ENCODE peak calls at places on chromosomes 7 and 10, in seven cellular contexts. N is astrocyte of the spinal cord; W is CD4-positive, alpha-beta T cell; L is spleen; Y is A549; D is GM23338; Q is HFFc6. Z is an unnamed sample.

GRCh38 chr10:61643316-61643751 is 19.4 kb upstream of the CABCOCO1 start:
- DNase-seq in N (peak), W (no peak), L (no peak), Y (no peak), D (peak), Q (peak), Z (no peak)

GRCh38 chr10:14062528-14063260 is 268.0 kb downstream of the FRMD4A start:
- DNase-seq in N (peak), W (no peak), L (no peak), Y (no peak), D (no peak), Q (no peak), Z (no peak)

GRCh38 chr10:3786295-3786981 is 1.4 kb upstream of the KLF6 start:
- DNase-seq in N (peak), W (no peak), L (peak), Y (peak), D (peak), Q (no peak), Z (no peak)

GRCh38 chr10:118760265-118760664 is 5.5 kb upstream of the CACUL1 start:
- DNase-seq in N (no peak), W (no peak), L (no peak), Y (no peak), D (no peak), Q (no peak), Z (no peak)

GRCh38 chr7:72028267-72028666 is 383.9 kb downstream of the CALN1 start:
- DNase-seq in N (no peak), W (no peak), L (no peak), Y (no peak), D (no peak), Q (no peak), Z (no peak)

GRCh38 chr7:82428186-82428961 is 15.2 kb downstream of the CACNA2D1 start:
- DNase-seq in N (peak), W (no peak), L (no peak), Y (no peak), D (no peak), Q (peak), Z (no peak)

GRCh38 chr10:86592413-86592812 is 61.9 kb upstream of the OPN4 start:
- DNase-seq in N (no peak), W (no peak), L (no peak), Y (peak), D (peak), Q (no peak), Z (no peak)

GRCh38 chr10:33819206-33819605 is 484.7 kb upstream of the NRP1 start:
- DNase-seq in N (no peak), W (no peak), L (no peak), Y (no peak), D (no peak), Q (peak), Z (no peak)

GRCh38 chr10:22245567-22245966 is 27.8 kb upstream of the EBLN1 start:
- DNase-seq in N (peak), W (no peak), L (no peak), Y (peak), D (peak), Q (no peak), Z (no peak)

GRCh38 chr7:64559206-64559605 is 3.7 kb downstream of the ZNF680 start:
- DNase-seq in N (peak), W (no peak), L (no peak), Y (peak), D (no peak), Q (no peak), Z (no peak)

GRCh38 chr7:4739528-4739992 is 35.9 kb upstream of the AP5Z1 start:
- DNase-seq in N (peak), W (peak), L (no peak), Y (peak), D (no peak), Q (no peak), Z (no peak)

GRCh38 chr10:42924484-42924883 is 141.9 kb downstream of the BMS1 start:
- DNase-seq in N (no peak), W (no peak), L (peak), Y (no peak), D (no peak), Q (no peak), Z (no peak)

GRCh38 chr7:88307841-88308240 is 1.1 kb upstream of the STEAP4 start:
- DNase-seq in N (no peak), W (no peak), L (no peak), Y (no peak), D (no peak), Q (no peak), Z (no peak)

GRCh38 chr10:22335204-22335956 is 9.9 kb upstream of the SPAG6 start:
- DNase-seq in N (peak), W (peak), L (peak), Y (peak), D (peak), Q (no peak), Z (no peak)

GRCh38 chr10:121080324-121080807 is 229.2 kb downstream of the WDR11 start:
- DNase-seq in N (no peak), W (no peak), L (no peak), Y (no peak), D (no peak), Q (no peak), Z (no peak)

GRCh38 chr10:89425000-89425399 is 10.6 kb downstream of the IFIT5 start:
- DNase-seq in N (no peak), W (no peak), L (no peak), Y (no peak), D (no peak), Q (no peak), Z (no peak)

GRCh38 chr7:88306590-88307048 is at the start of gene STEAP4:
- DNase-seq in N (peak), W (no peak), L (peak), Y (peak), D (peak), Q (no peak), Z (peak)

GRCh38 chr7:469591-469961 is 50.1 kb downstream of the PDGFA start:
- DNase-seq in N (no peak), W (no peak), L (peak), Y (no peak), D (no peak), Q (no peak), Z (no peak)

GRCh38 chr10:125005312-125006187 is 63.6 kb downstream of the ZRANB1 start:
- DNase-seq in N (no peak), W (no peak), L (peak), Y (no peak), D (no peak), Q (no peak), Z (no peak)

GRCh38 chr7:156791241-156791640 is 101.7 kb downstream of the LMBR1 start:
- DNase-seq in N (no peak), W (no peak), L (no peak), Y (no peak), D (no peak), Q (no peak), Z (no peak)

GRCh38 chr7:2802504-2803341 is 41.4 kb downstream of the GNA12 start:
- DNase-seq in N (peak), W (no peak), L (peak), Y (peak), D (peak), Q (peak), Z (no peak)

GRCh38 chr7:1531263-1531978 is 919 bp downstream of the MAFK start:
- DNase-seq in N (peak), W (peak), L (peak), Y (peak), D (no peak), Q (no peak), Z (no peak)

GRCh38 chr10:79320785-79321493 is 26.3 kb upstream of the PPIF start:
- DNase-seq in N (peak), W (no peak), L (no peak), Y (peak), D (no peak), Q (peak), Z (no peak)

GRCh38 chr10:131698986-131699385 is 201.8 kb upstream of the PPP2R2D start:
- DNase-seq in N (no peak), W (no peak), L (peak), Y (no peak), D (no peak), Q (no peak), Z (peak)

GRCh38 chr10:78706256-78706655 is 362.5 kb upstream of the ZMIZ1 start:
- DNase-seq in N (peak), W (no peak), L (no peak), Y (no peak), D (no peak), Q (peak), Z (no peak)

DNA sequence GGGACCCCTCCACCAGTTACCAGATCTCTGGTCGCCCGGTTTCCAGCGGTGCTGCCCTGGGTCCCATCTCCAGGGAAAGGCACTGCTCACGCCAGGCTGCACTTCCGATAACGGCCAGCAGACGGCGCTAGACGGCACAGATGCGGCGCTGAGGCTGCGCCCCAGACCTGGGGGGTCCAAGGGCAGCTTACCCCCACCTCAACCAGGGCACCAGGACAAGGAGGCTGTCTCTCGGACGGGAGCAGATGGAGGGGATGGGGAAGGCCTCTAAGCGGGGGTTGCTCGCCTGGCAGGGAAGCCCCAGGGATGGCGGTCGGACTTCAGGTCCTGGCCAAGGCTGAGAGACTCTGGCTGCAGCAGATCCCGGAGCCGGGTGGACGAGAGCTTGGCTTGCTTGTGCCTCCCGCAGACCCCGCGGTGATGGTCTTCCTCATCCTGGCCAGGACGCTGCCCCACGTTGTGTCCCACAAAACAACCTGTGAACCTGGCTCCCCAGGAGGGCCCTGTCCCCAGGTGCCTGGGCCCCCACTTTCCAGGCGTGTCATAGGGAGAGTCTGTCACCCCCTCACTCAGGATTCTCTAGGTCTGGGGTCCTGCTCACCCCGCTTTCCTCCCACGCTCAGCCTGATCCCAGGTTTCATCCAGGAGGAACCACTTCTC is 23.9 kb upstream of the ZNF716 start:
- DNase-seq in N (no peak), W (no peak), L (no peak), Y (no peak), D (no peak), Q (no peak), Z (no peak)
- TF ChIP-seq CTCF in N (peak), W (no peak), L (no peak), Y (no peak), D (no peak), Q (peak), Z (no peak)

DNA sequence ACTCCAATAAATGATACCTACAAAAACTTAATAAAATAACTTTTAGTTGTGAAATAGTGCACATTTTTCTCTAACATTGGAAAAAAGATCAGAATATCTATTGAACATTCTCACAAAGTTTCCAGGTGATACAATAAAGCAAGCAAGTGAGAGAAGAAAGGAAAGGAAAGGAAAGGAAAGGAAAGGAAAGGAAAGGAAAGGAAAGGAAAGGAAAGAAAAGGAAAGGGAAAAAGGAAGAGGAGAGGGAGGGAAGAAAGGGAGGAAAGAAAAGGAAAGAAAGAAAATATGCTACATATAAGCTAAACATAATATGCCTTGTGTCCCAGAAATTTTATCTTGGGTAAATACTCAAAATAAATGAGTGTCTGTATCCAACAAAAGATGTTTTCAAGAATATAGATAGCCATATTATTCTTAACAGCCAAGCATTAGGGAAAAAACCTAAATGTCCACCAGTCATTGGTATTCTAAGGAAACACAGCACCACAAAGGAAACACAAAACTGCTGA is 510.2 kb upstream of the ZWINT start:
- DNase-seq in N (no peak), W (no peak), L (no peak), Y (no peak), D (no peak), Q (no peak), Z (no peak)
- TF ChIP-seq CTCF in N (no peak), W (no peak), L (no peak), Y (no peak), D (no peak), Q (no peak), Z (no peak)

GRCh38 chr7:23450518-23450917 is 19.8 kb downstream of the IGF2BP3 start:
- DNase-seq in N (no peak), W (no peak), L (no peak), Y (no peak), D (peak), Q (no peak), Z (no peak)
- TF ChIP-seq CTCF in N (no peak), W (no peak), L (no peak), Y (no peak), D (no peak), Q (no peak), Z (no peak)

GRCh38 chr10:73186266-73186665 is 18.3 kb downstream of the FAM149B1 start:
- DNase-seq in N (no peak), W (no peak), L (no peak), Y (no peak), D (no peak), Q (no peak), Z (no peak)
- TF ChIP-seq CTCF in N (no peak), W (no peak), L (no peak), Y (no peak), D (no peak), Q (no peak), Z (no peak)

GRCh38 chr7:28840515-28841125 is 117.5 kb downstream of the TRIL start:
- DNase-seq in N (no peak), W (no peak), L (no peak), Y (no peak), D (peak), Q (peak), Z (no peak)
- TF ChIP-seq CTCF in N (peak), W (no peak), L (no peak), Y (peak), D (peak), Q (peak), Z (peak)

GRCh38 chr10:50325449-50326188 is 74.3 kb upstream of the ASAH2 start:
- DNase-seq in N (peak), W (no peak), L (no peak), Y (peak), D (peak), Q (peak), Z (no peak)

GRCh38 chr10:50322075-50322474 is 70.8 kb upstream of the ASAH2 start:
- DNase-seq in N (peak), W (no peak), L (no peak), Y (peak), D (no peak), Q (peak), Z (no peak)

GRCh38 chr10:50324680-50325393 is 73.5 kb upstream of the ASAH2 start:
- DNase-seq in N (no peak), W (no peak), L (no peak), Y (no peak), D (no peak), Q (no peak), Z (no peak)

GRCh38 chr10:50331486-50331885 is 80.2 kb upstream of the ASAH2 start:
- DNase-seq in N (no peak), W (no peak), L (no peak), Y (no peak), D (no peak), Q (no peak), Z (no peak)

GRCh38 chr10:50326757-50327701 is 75.7 kb upstream of the ASAH2 start:
- DNase-seq in N (peak), W (no peak), L (no peak), Y (peak), D (no peak), Q (peak), Z (no peak)
- TF ChIP-seq CTCF in N (no peak), W (no peak), L (no peak), Y (no peak), D (no peak), Q (no peak), Z (no peak)

GRCh38 chr7:132255898-132256297 is 320.4 kb downstream of the PLXNA4 start:
- DNase-seq in N (no peak), W (no peak), L (peak), Y (no peak), D (no peak), Q (no peak), Z (no peak)
- TF ChIP-seq CTCF in N (no peak), W (no peak), L (no peak), Y (no peak), D (no peak), Q (no peak), Z (no peak)

GRCh38 chr7:131341690-131342089 is 14.0 kb downstream of the MKLN1 start:
- DNase-seq in N (no peak), W (no peak), L (no peak), Y (no peak), D (peak), Q (no peak), Z (no peak)
- TF ChIP-seq CTCF in N (no peak), W (no peak), L (no peak), Y (no peak), D (no peak), Q (no peak), Z (no peak)

DNA sequence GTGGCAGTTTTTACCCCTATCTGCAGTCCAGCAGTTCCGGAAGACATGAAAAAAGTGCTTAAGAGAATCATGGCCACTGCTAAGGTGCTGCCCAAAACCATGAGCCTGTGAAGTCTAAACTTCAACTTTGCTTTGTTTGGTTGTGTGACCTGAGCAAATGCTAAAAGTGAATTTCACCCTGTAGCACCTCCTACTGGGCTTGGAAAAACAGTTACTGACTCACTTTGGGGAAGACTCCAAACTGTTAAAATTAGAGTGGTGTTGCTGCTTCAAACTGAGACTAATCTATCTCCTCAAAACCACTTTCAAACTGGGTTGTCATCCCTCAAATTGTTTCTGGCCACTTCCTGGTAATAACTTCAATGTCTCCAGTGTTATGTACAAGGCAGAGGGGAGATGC is 21.3 kb downstream of the MKX start:
- DNase-seq in N (no peak), W (no peak), L (no peak), Y (no peak), D (peak), Q (peak), Z (no peak)
- TF ChIP-seq CTCF in N (peak), W (no peak), L (no peak), Y (peak), D (peak), Q (peak), Z (peak)

DNA sequence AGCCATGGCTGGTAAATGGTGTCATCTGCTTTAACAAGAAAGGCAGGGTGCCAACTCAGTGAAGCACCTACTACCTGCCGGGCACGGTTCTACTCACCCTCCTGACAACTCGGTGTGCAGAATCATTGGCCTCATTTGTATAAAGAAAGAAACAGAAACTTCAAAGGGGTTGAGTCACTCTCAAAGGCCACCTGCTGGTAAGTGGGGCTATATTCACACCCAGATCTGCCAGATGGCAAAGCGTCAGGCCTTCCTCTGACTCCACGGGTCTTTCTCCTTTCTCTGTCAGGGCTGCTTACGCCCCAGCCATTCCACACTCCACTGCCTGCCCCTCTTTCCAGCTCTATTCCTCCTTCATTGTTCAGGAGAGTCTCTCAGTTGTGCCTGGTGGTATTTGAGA is 309.2 kb downstream of the GFRA1 start:
- DNase-seq in N (peak), W (no peak), L (no peak), Y (no peak), D (peak), Q (peak), Z (no peak)
- TF ChIP-seq CTCF in N (peak), W (no peak), L (no peak), Y (peak), D (no peak), Q (peak), Z (peak)